ENCODE peak calls at places on chromosomes 1 and 21, in five cellular contexts. M is LNCaP clone FGC, L is cardiac muscle cell, W is adrenal gland, X is dorsolateral prefrontal cortex. J is an unnamed sample.

GRCh38 chr1:234781241-234782056 is 171.5 kb upstream of the IRF2BP2 start:
- DNase-seq in M (no peak), L (no peak), W (no peak), X (no peak), J (no peak)

GRCh38 chr1:31714442-31715096 is 10.8 kb upstream of the COL16A1 start:
- DNase-seq in M (no peak), L (peak), W (peak), X (no peak), J (peak)

GRCh38 chr1:75707191-75707590 is 17.3 kb upstream of the ACADM start:
- DNase-seq in M (no peak), L (no peak), W (no peak), X (no peak), J (no peak)

GRCh38 chr1:205449750-205450443 is 5.9 kb downstream of the BLACAT1 start:
- DNase-seq in M (no peak), L (peak), W (no peak), X (no peak), J (no peak)

GRCh38 chr1:147079400-147080012 is 92.8 kb downstream of the PRKAB2 start:
- DNase-seq in M (no peak), L (peak), W (no peak), X (no peak), J (no peak)

GRCh38 chr1:76668046-76668445 is 199.2 kb upstream of the ST6GALNAC5 start:
- DNase-seq in M (peak), L (no peak), W (no peak), X (no peak), J (no peak)

GRCh38 chr1:222769181-222769580 is 32.2 kb downstream of the FAM177B start:
- DNase-seq in M (no peak), L (no peak), W (no peak), X (no peak), J (no peak)

GRCh38 chr21:28899744-28900143 is 92.9 kb downstream of the LTN1 start:
- DNase-seq in M (no peak), L (no peak), W (no peak), X (no peak), J (no peak)

GRCh38 chr1:116817582-116818064 is 63.4 kb downstream of the CD2 start:
- DNase-seq in M (peak), L (peak), W (peak), X (no peak), J (no peak)

GRCh38 chr21:14491269-14491681 is 54.8 kb downstream of the SAMSN1 start:
- DNase-seq in M (no peak), L (no peak), W (no peak), X (no peak), J (no peak)

GRCh38 chr21:44317871-44318270 is 18.0 kb downstream of the PFKL start:
- DNase-seq in M (no peak), L (no peak), W (no peak), X (no peak), J (no peak)

GRCh38 chr1:7531562-7532340 is 239.3 kb upstream of the VAMP3 start:
- DNase-seq in M (no peak), L (no peak), W (no peak), X (no peak), J (no peak)

GRCh38 chr1:93575586-93576271 is 105.9 kb downstream of the BCAR3 start:
- DNase-seq in M (no peak), L (no peak), W (peak), X (no peak), J (no peak)

GRCh38 chr1:9942399-9942938 is 722 bp downstream of the LZIC start:
- DNase-seq in M (no peak), L (peak), W (no peak), X (no peak), J (no peak)

GRCh38 chr1:231091853-231092301 is 51.8 kb upstream of the FAM89A start:
- DNase-seq in M (no peak), L (no peak), W (no peak), X (no peak), J (no peak)

DNA sequence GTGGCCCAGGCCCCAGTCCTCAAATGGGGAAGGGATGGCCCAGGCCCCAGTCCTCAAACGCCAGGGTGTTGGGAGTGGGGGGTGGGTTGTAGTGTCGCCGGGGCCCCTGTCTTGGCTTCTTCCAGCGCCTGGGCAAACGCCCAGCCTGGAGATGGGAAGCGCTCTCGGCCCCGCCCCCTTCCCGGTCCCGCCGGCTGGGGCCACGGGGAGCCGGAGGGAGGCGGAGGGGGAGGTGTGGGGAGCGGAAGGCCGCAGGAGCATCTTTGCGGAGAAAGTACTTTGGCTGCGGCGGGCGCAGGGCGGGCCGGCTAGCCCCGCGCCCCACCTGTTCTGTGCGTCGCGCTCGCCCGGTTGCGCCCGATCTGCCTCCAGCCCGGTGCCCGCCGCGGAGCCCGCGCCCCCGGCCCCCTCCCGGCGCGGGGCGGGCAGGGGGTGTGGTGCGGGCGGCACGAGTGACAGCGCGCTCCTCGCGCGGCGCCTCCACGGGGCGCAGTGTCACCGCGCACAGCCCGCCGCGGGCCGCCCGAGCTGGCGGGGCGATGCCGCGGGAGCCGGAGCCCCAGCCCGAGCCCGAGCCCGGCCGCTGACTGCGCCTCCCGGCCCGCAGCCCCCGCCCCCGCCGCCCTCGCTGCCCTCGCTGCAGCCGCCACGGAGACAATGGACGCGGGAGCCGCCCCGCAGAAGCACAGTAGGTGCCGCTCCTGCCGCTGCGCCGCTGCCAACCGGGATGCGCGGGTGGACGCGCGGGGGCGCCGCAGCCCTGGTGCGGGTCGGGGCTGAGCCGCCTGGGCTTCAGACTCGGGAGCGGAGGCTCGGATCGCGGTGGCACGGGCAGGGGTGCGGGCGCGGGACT is 31.1 kb upstream of the PEX10 start:
- DNase-seq in M (no peak), L (peak), W (no peak), X (peak), J (no peak)
- TF ChIP-seq CTCF in M (peak), L (no peak), W (no peak), X (peak), J (no peak)

GRCh38 chr1:36984675-36985074 is 49.6 kb downstream of the GRIK3 start:
- DNase-seq in M (no peak), L (no peak), W (no peak), X (no peak), J (no peak)

GRCh38 chr1:36981126-36981525 is 53.2 kb downstream of the GRIK3 start:
- DNase-seq in M (no peak), L (no peak), W (no peak), X (no peak), J (no peak)

GRCh38 chr1:36984026-36984425 is 50.3 kb downstream of the GRIK3 start:
- DNase-seq in M (no peak), L (no peak), W (no peak), X (no peak), J (no peak)

GRCh38 chr1:36982708-36983107 is 51.6 kb downstream of the GRIK3 start:
- DNase-seq in M (no peak), L (no peak), W (no peak), X (no peak), J (no peak)

GRCh38 chr1:36981771-36982622 is 52.3 kb downstream of the GRIK3 start:
- DNase-seq in M (no peak), L (no peak), W (no peak), X (no peak), J (no peak)
- TF ChIP-seq CTCF in M (no peak), L (no peak), W (no peak), X (no peak), J (no peak)

GRCh38 chr1:185595835-185596667 is 138.1 kb upstream of the HMCN1 start:
- DNase-seq in M (peak), L (peak), W (peak), X (no peak), J (no peak)
- TF ChIP-seq CTCF in M (peak), L (peak), W (peak), X (no peak), J (no peak)

GRCh38 chr1:201595381-201595780 is 56.5 kb downstream of the NAV1 start:
- DNase-seq in M (no peak), L (no peak), W (no peak), X (no peak), J (no peak)

GRCh38 chr1:201598396-201598795 is 59.5 kb downstream of the NAV1 start:
- DNase-seq in M (peak), L (no peak), W (no peak), X (no peak), J (no peak)

GRCh38 chr1:201594575-201595245 is 55.8 kb downstream of the NAV1 start:
- DNase-seq in M (no peak), L (peak), W (no peak), X (no peak), J (no peak)

GRCh38 chr1:201597551-201598230 is 58.8 kb downstream of the NAV1 start:
- DNase-seq in M (peak), L (no peak), W (peak), X (no peak), J (no peak)

GRCh38 chr1:201596101-201596868 is 57.4 kb downstream of the NAV1 start:
- DNase-seq in M (no peak), L (no peak), W (no peak), X (no peak), J (no peak)
- TF ChIP-seq CTCF in M (no peak), L (no peak), W (no peak), X (no peak), J (no peak)

DNA sequence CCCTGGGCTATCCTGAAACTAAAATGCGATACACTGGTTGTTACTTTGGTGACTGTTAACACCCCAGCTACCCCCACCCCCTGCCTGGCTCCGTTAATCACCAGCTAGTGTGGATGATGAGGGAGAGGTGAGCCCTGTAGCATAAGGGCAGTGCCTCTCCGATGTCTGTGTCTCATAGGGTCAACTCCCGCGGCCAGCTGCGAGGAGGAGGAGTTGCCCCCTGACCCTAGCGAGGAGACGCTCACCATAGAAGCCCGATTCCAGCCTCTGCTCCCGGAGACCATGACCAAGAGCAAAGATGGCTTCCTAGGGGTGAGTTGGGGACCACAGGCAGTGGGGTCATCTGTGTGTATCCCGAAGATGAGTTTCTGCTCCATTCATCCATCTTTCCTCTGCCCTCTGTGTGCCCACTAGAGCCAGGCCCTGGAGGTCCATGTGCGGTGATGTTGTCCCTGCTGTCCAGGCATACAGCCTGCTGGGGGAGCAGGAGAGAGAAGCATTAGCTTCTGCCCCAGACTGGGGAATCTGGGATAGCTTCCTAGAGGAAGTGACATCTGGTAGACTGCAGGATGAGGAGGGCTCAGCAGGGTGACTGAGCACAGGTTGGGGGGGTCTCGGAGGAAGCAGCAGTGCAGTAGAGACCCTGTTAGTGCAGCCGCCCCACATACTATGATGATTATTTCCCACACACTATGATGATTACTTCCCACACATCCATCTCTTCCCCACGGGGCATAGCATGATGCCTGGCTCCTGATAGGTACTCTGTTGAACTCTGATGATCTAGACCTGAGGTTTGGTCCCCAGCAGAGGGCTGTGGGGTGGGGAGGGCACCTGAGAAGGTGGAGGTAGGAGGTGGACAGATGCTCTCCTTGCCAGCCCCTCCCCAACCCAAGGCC is 5.2 kb downstream of the SELENON start:
- DNase-seq in M (no peak), L (no peak), W (no peak), X (no peak), J (no peak)
- TF ChIP-seq CTCF in M (no peak), L (no peak), W (no peak), X (no peak), J (no peak)

GRCh38 chr21:23398726-23399125 is 2208.6 kb downstream of the MRPL39 start:
- DNase-seq in M (no peak), L (no peak), W (no peak), X (no peak), J (no peak)

GRCh38 chr21:23402929-23403520 is 2204.3 kb downstream of the MRPL39 start:
- DNase-seq in M (no peak), L (no peak), W (no peak), X (no peak), J (no peak)

DNA sequence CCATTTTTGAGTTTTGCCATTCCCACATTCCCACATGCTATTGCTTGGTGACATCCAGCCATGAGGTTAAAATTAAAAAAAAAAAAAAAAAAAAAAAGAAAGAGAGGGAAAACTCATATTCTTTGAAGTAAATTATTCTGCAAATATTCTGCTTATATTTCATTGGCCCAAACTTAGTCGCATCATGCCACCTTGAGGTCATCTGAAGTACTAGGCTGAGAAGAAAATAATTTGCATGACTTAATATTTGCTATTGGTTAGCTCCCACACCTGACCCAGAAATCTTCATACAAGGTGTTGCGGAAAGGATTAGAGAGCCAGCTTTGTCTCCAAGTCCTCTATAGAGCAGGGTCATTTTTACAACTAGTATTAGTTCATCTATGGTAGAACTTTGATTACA is 2206.0 kb downstream of the MRPL39 start:
- DNase-seq in M (no peak), L (peak), W (no peak), X (no peak), J (no peak)
- TF ChIP-seq CTCF in M (peak), L (no peak), W (peak), X (no peak), J (no peak)

J was measured in vagina.